ENCODE peak calls at places on chromosomes 7 and 10, in five cellular contexts. E, Q, F, L and D are unnamed samples.

GRCh38 chr7:8295638-8296361 is 33.8 kb upstream of the ICA1 start:
- DNase-seq in E (peak), Q (peak), F (peak), L (peak), D (peak)

GRCh38 chr7:1610678-1611302 is 41.0 kb upstream of the PSMG3 start:
- DNase-seq in E (no peak), Q (no peak), F (no peak), L (no peak), D (no peak)

GRCh38 chr10:120456143-120456625 is 843 bp upstream of the PLPP4 start:
- DNase-seq in E (no peak), Q (no peak), F (no peak), L (no peak), D (no peak)

GRCh38 chr7:157037028-157037427 is 26.6 kb upstream of the MNX1 start:
- DNase-seq in E (no peak), Q (no peak), F (no peak), L (no peak), D (no peak)

GRCh38 chr7:83065714-83066113 is 97.0 kb downstream of the PCLO start:
- DNase-seq in E (no peak), Q (no peak), F (no peak), L (no peak), D (no peak)

GRCh38 chr7:133755922-133756321 is 371.2 kb upstream of the LRGUK start:
- DNase-seq in E (no peak), Q (no peak), F (no peak), L (no peak), D (no peak)

GRCh38 chr7:127650842-127651555 is 995 bp upstream of the SND1 start:
- DNase-seq in E (no peak), Q (no peak), F (no peak), L (no peak), D (peak)

GRCh38 chr7:45606050-45606449 is 31.9 kb downstream of the ADCY1 start:
- DNase-seq in E (no peak), Q (no peak), F (no peak), L (no peak), D (no peak)

GRCh38 chr10:117997673-117998072 is 49.1 kb downstream of the RAB11FIP2 start:
- DNase-seq in E (no peak), Q (no peak), F (no peak), L (no peak), D (no peak)

GRCh38 chr7:131625817-131626372 is 69.5 kb upstream of the PODXL start:
- DNase-seq in E (no peak), Q (peak), F (peak), L (peak), D (no peak)

GRCh38 chr7:78435355-78435754 is 636.8 kb downstream of the PHTF2 start:
- DNase-seq in E (no peak), Q (no peak), F (no peak), L (no peak), D (no peak)

GRCh38 chr7:47536705-47537611 is 45.0 kb downstream of the TNS3 start:
- DNase-seq in E (no peak), Q (no peak), F (no peak), L (no peak), D (peak)

GRCh38 chr10:119425881-119426170 is 116.7 kb downstream of the RGS10 start:
- DNase-seq in E (no peak), Q (no peak), F (no peak), L (no peak), D (no peak)

GRCh38 chr10:89458289-89458688 is 43.9 kb downstream of the IFIT5 start:
- DNase-seq in E (no peak), Q (no peak), F (no peak), L (no peak), D (no peak)

GRCh38 chr7:23347682-23348180 is 48.6 kb downstream of the MALSU1 start:
- DNase-seq in E (no peak), Q (peak), F (peak), L (no peak), D (peak)

GRCh38 chr10:94320285-94320914 is 42.3 kb downstream of the NOC3L start:
- DNase-seq in E (peak), Q (peak), F (peak), L (peak), D (peak)

GRCh38 chr7:158555034-158555520 is 32.5 kb downstream of the PTPRN2 start:
- DNase-seq in E (no peak), Q (no peak), F (no peak), L (no peak), D (no peak)

GRCh38 chr7:141231018-141231792 is 157.3 kb downstream of the TMEM178B start:
- DNase-seq in E (peak), Q (peak), F (peak), L (peak), D (peak)

GRCh38 chr7:2609001-2609411 is 22.8 kb upstream of the TTYH3 start:
- DNase-seq in E (peak), Q (peak), F (peak), L (no peak), D (peak)

GRCh38 chr10:33150146-33150545 is 184.3 kb downstream of the NRP1 start:
- DNase-seq in E (no peak), Q (no peak), F (no peak), L (no peak), D (no peak)

GRCh38 chr10:118409295-118409694 is 67.2 kb upstream of the FAM204A start:
- DNase-seq in E (no peak), Q (no peak), F (no peak), L (no peak), D (no peak)

GRCh38 chr7:67364441-67365017 is 367.9 kb downstream of the TYW1 start:
- DNase-seq in E (no peak), Q (no peak), F (no peak), L (no peak), D (no peak)

GRCh38 chr10:88792656-88793055 is 9.9 kb upstream of the LIPM start:
- DNase-seq in E (no peak), Q (no peak), F (no peak), L (no peak), D (no peak)

GRCh38 chr7:111071556-111071955 is 19.4 kb upstream of the LRRN3 start:
- DNase-seq in E (no peak), Q (no peak), F (no peak), L (no peak), D (no peak)

GRCh38 chr7:91005024-91005423 is 259.2 kb upstream of the FZD1 start:
- DNase-seq in E (no peak), Q (no peak), F (no peak), L (no peak), D (no peak)

DNA sequence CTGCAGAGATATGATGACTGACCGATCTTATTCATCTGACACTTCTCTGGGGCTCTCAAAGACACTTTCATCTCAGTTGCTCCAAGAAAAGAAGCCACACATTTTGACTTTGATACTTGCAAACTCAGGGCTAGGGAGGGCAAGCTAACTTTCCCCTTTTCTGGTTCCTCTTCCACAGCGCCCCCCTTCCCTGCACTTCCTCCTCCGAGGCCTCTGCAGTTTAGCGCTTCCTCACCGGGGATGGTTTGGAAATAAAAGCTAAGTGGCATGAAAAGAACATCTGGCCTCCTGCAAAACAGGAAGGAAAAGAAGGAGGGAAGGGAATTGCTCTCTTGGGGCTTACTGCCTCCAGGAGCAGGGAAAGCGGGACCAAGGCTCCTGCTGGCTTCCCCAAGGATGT is 42.4 kb downstream of the PRKCQ start:
- DNase-seq in E (no peak), Q (no peak), F (no peak), L (no peak), D (no peak)
- TF ChIP-seq JUND in E (no peak), Q (no peak), F (no peak), L (no peak), D (no peak)

GRCh38 chr7:121274467-121274866 is 54.3 kb upstream of the WNT16 start:
- DNase-seq in E (no peak), Q (no peak), F (no peak), L (no peak), D (no peak)

GRCh38 chr7:121278120-121279021 is 50.4 kb upstream of the WNT16 start:
- DNase-seq in E (no peak), Q (no peak), F (peak), L (no peak), D (no peak)

GRCh38 chr7:121276276-121276675 is 52.5 kb upstream of the WNT16 start:
- DNase-seq in E (no peak), Q (no peak), F (no peak), L (no peak), D (no peak)

GRCh38 chr7:121273467-121274167 is 55.2 kb upstream of the WNT16 start:
- DNase-seq in E (no peak), Q (no peak), F (no peak), L (no peak), D (no peak)

GRCh38 chr7:121275204-121275603 is 53.6 kb upstream of the WNT16 start:
- DNase-seq in E (no peak), Q (no peak), F (no peak), L (no peak), D (no peak)
- TF ChIP-seq JUND in E (no peak), Q (no peak), F (no peak), L (no peak), D (no peak)

GRCh38 chr10:66880292-66880691 is 45.5 kb upstream of the LRRTM3 start:
- DNase-seq in E (no peak), Q (no peak), F (no peak), L (no peak), D (no peak)

GRCh38 chr10:66882271-66882670 is 43.6 kb upstream of the LRRTM3 start:
- DNase-seq in E (no peak), Q (no peak), F (no peak), L (no peak), D (no peak)

GRCh38 chr10:66877359-66877758 is 48.5 kb upstream of the LRRTM3 start:
- DNase-seq in E (no peak), Q (no peak), F (no peak), L (no peak), D (no peak)

GRCh38 chr10:66880826-66881225 is 45.0 kb upstream of the LRRTM3 start:
- DNase-seq in E (no peak), Q (no peak), F (no peak), L (no peak), D (no peak)

GRCh38 chr10:66881814-66882213 is 44.0 kb upstream of the LRRTM3 start:
- DNase-seq in E (no peak), Q (no peak), F (no peak), L (no peak), D (no peak)
- TF ChIP-seq JUND in E (no peak), Q (no peak), F (no peak), L (no peak), D (no peak)

DNA sequence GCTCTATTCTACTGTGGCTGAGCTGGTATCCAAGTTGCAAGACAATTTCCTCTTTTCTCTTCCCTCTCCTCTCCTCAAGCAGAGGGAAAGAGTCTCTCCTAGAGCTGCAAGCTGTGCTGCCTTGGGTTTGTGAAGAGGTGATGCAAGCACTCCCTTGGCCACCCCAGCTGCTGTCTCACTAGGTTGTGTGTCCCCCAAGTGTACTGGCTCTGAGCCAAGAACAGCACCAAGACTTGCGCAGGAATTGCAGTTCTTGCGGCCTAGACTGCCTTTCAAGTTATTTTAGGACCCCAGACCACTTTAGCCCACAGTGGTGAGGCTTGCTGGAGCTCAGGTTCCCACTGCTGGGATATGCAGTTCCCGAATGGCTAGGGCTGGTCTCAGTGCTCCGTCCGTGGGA is 411.6 kb downstream of the DPP6 start:
- DNase-seq in E (no peak), Q (no peak), F (no peak), L (no peak), D (no peak)
- TF ChIP-seq JUND in E (no peak), Q (no peak), F (no peak), L (no peak), D (no peak)

GRCh38 chr7:27423821-27424220 is 181.2 kb downstream of the EVX1 start:
- DNase-seq in E (no peak), Q (no peak), F (no peak), L (no peak), D (no peak)

GRCh38 chr7:27420702-27421101 is 178.1 kb downstream of the EVX1 start:
- DNase-seq in E (no peak), Q (no peak), F (no peak), L (no peak), D (no peak)

GRCh38 chr7:27424231-27424630 is 181.6 kb downstream of the EVX1 start:
- DNase-seq in E (no peak), Q (no peak), F (no peak), L (no peak), D (peak)

GRCh38 chr7:27424749-27425148 is 182.1 kb downstream of the EVX1 start:
- DNase-seq in E (no peak), Q (no peak), F (no peak), L (no peak), D (no peak)

GRCh38 chr7:27423290-27423689 is 180.7 kb downstream of the EVX1 start:
- DNase-seq in E (no peak), Q (no peak), F (no peak), L (no peak), D (peak)
- TF ChIP-seq JUND in E (no peak), Q (peak), F (no peak), L (no peak), D (no peak)

GRCh38 chr10:35909291-35909690 is 267.2 kb upstream of the FZD8 start:
- DNase-seq in E (no peak), Q (no peak), F (no peak), L (peak), D (no peak)
- TF ChIP-seq JUND in E (no peak), Q (no peak), F (no peak), L (no peak), D (no peak)

DNA sequence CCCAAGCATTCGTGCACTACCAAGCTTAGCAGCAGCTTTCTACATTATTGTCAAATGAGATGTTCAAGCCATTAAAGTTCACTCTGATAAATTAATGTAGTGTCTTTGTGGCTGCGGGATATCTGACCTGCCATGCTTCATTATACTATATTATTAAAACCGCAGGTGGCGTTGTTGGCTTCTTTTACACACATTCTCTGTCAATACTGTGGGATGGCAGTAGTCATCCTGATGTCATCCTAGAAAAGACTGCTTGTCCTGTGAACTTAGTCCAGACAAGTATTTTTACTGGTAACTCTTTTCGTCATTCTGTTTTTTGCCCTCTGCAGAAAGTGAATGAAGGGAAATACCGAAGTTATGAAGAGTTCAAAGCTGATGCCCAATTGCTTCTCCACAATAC is 103.9 kb downstream of the ZMYND11 start:
- DNase-seq in E (no peak), Q (no peak), F (no peak), L (no peak), D (no peak)
- TF ChIP-seq JUND in E (no peak), Q (no peak), F (no peak), L (no peak), D (no peak)